ENCODE peak calls at places on chromosomes 3 and 15, in four cellular contexts. E, Y, F and S are unnamed samples.

GRCh38 chr3:74048686-74049085 is 423.9 kb upstream of the PDZRN3 start:
- DNase-seq in E (no peak), Y (no peak), F (no peak), S (no peak)

GRCh38 chr15:78951841-78952238 is 7.0 kb upstream of the CTSH start:
- DNase-seq in E (peak), Y (no peak), F (no peak), S (peak)

GRCh38 chr15:62895139-62895866 is 147.2 kb upstream of the TPM1 start:
- DNase-seq in E (peak), Y (no peak), F (no peak), S (peak)

GRCh38 chr15:62059818-62060115 is 480 bp downstream of the VPS13C start:
- DNase-seq in E (peak), Y (no peak), F (no peak), S (no peak)

GRCh38 chr3:161066926-161067325 is 38.2 kb downstream of the B3GALNT1 start:
- DNase-seq in E (no peak), Y (no peak), F (no peak), S (no peak)

GRCh38 chr3:162666835-162667234 is 1170.2 kb downstream of the OTOL1 start:
- DNase-seq in E (no peak), Y (no peak), F (no peak), S (no peak)

GRCh38 chr3:141243295-141243707 is 11.7 kb downstream of the PXYLP1 start:
- DNase-seq in E (no peak), Y (peak), F (no peak), S (no peak)

GRCh38 chr3:113948015-113948917 is 453 bp downstream of the ZDHHC23 start:
- DNase-seq in E (peak), Y (peak), F (no peak), S (no peak)

GRCh38 chr15:74497584-74497983 is 36.6 kb upstream of the UBL7 start:
- DNase-seq in E (no peak), Y (no peak), F (no peak), S (no peak)

GRCh38 chr3:16507540-16508241 is 5.8 kb downstream of the RFTN1 start:
- DNase-seq in E (no peak), Y (no peak), F (no peak), S (no peak)

GRCh38 chr3:77682162-77682561 is 642.3 kb downstream of the ROBO2 start:
- DNase-seq in E (no peak), Y (no peak), F (no peak), S (no peak)

GRCh38 chr3:46030626-46031025 is 3.3 kb upstream of the XCR1 start:
- DNase-seq in E (no peak), Y (no peak), F (no peak), S (no peak)

GRCh38 chr3:147419062-147419701 is 10.0 kb downstream of the ZIC1 start:
- DNase-seq in E (no peak), Y (peak), F (no peak), S (no peak)

GRCh38 chr3:14485981-14486380 is 54.2 kb downstream of the GRIP2 start:
- DNase-seq in E (no peak), Y (no peak), F (no peak), S (no peak)

GRCh38 chr3:99322551-99322950 is 315.8 kb upstream of the COL8A1 start:
- DNase-seq in E (no peak), Y (no peak), F (no peak), S (no peak)

GRCh38 chr3:100796556-100796955 is 87.3 kb downstream of the TFG start:
- DNase-seq in E (no peak), Y (no peak), F (peak), S (no peak)

GRCh38 chr3:128011140-128011539 is 41.1 kb upstream of the SEC61A1 start:
- DNase-seq in E (peak), Y (peak), F (peak), S (no peak)

GRCh38 chr3:171801738-171802600 is 8.3 kb downstream of the PLD1 start:
- DNase-seq in E (no peak), Y (no peak), F (no peak), S (peak)

GRCh38 chr3:148532326-148532725 is 165.4 kb upstream of the AGTR1 start:
- DNase-seq in E (no peak), Y (no peak), F (no peak), S (no peak)

GRCh38 chr3:135235541-135235940 is 440.5 kb downstream of the EPHB1 start:
- DNase-seq in E (no peak), Y (no peak), F (no peak), S (no peak)

GRCh38 chr15:95733931-95734330 is 596.6 kb upstream of the NR2F2 start:
- DNase-seq in E (no peak), Y (no peak), F (no peak), S (no peak)

GRCh38 chr3:69082805-69083204 is 1.9 kb upstream of the ARL6IP5 start:
- DNase-seq in E (no peak), Y (no peak), F (no peak), S (no peak)

GRCh38 chr3:186775999-186776398 is 7.4 kb upstream of the EIF4A2 start:
- DNase-seq in E (peak), Y (no peak), F (no peak), S (no peak)

GRCh38 chr3:98952404-98952803 is 50.9 kb upstream of the DCBLD2 start:
- DNase-seq in E (no peak), Y (no peak), F (no peak), S (no peak)

GRCh38 chr15:70358871-70359647 is 261.3 kb upstream of the TLE3 start:
- DNase-seq in E (no peak), Y (no peak), F (no peak), S (no peak)

GRCh38 chr15:63381301-63382192 is at the start of gene CA12:
- DNase-seq in E (peak), Y (no peak), F (no peak), S (no peak)

GRCh38 chr15:101258238-101259144 is 6.6 kb upstream of the CHSY1 start:
- DNase-seq in E (peak), Y (peak), F (peak), S (peak)

GRCh38 chr15:74773731-74774252 is 8.1 kb upstream of the CSK start:
- DNase-seq in E (peak), Y (no peak), F (no peak), S (no peak)

GRCh38 chr3:61821823-61822251 is 260.5 kb downstream of the PTPRG start:
- DNase-seq in E (no peak), Y (no peak), F (no peak), S (no peak)

GRCh38 chr3:66115858-66116654 is 77.3 kb upstream of the MAGI1 start:
- DNase-seq in E (peak), Y (no peak), F (peak), S (no peak)

DNA sequence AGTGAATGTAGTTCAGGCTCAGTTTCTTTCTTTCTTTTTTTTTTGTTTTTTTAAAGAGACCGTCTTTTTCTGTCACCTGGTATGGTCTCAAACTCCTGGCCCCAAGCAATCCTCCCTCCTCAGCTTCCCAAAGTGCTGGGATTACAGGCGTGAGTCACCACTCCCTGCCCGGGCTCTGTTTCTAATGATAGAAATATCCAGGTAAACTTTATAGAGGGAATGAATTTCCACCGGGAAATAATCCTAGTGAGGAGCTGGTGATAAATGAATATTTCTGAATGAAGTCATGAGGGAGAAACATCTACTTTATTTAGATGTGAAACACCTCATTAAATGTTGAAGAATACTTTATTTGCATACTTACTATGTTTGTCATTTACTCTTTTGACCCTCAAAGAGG is 7.2 kb downstream of the RNF13 start:
- DNase-seq in E (no peak), Y (no peak), F (peak), S (no peak)
- TF ChIP-seq SIN3A in E (no peak), Y (no peak), F (no peak), S (no peak)

GRCh38 chr3:63089735-63090134 is 188.4 kb upstream of the SYNPR start:
- DNase-seq in E (no peak), Y (no peak), F (no peak), S (no peak)
- H3K27ac ChIP-seq in E (no peak), Y (no peak), F (no peak), S (no peak)

GRCh38 chr3:53180305-53181023 is 19.5 kb downstream of the PRKCD start:
- DNase-seq in E (no peak), Y (no peak), F (no peak), S (no peak)

GRCh38 chr3:53181528-53181927 is 20.5 kb downstream of the PRKCD start:
- DNase-seq in E (no peak), Y (no peak), F (no peak), S (no peak)

GRCh38 chr3:53181024-53181371 is 20.0 kb downstream of the PRKCD start:
- DNase-seq in E (no peak), Y (no peak), F (no peak), S (no peak)

GRCh38 chr3:53178246-53178645 is 17.2 kb downstream of the PRKCD start:
- DNase-seq in E (no peak), Y (no peak), F (no peak), S (no peak)

DNA sequence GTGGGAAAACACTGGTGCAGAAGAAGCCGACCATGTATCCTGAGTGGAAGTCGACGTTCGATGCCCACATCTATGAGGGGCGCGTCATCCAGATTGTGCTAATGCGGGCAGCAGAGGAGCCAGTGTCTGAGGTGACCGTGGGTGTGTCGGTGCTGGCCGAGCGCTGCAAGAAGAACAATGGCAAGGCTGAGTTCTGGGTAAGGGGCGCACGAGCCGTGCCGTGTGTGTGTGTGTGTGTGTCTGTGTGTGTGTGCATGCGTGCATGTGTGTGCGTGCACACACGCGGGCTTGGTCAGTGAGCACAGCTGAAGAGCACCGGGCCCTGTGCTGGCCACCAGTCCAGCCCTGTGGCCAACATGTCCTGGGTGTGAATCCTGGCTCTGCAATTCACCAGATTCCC is 18.6 kb downstream of the PRKCD start:
- DNase-seq in E (no peak), Y (no peak), F (no peak), S (no peak)
- TF ChIP-seq TCF7L2 in E (no peak), Y (no peak), F (no peak), S (no peak)

GRCh38 chr15:89758283-89758682 is 7.2 kb upstream of the MESP1 start:
- DNase-seq in E (no peak), Y (no peak), F (no peak), S (no peak)

GRCh38 chr15:89754361-89755154 is 3.5 kb upstream of the MESP1 start:
- DNase-seq in E (no peak), Y (no peak), F (no peak), S (no peak)

GRCh38 chr15:89755701-89756100 is 4.7 kb upstream of the MESP1 start:
- DNase-seq in E (no peak), Y (no peak), F (no peak), S (no peak)

GRCh38 chr15:89758981-89759380 is 7.9 kb upstream of the MESP1 start:
- DNase-seq in E (no peak), Y (no peak), F (no peak), S (no peak)

DNA sequence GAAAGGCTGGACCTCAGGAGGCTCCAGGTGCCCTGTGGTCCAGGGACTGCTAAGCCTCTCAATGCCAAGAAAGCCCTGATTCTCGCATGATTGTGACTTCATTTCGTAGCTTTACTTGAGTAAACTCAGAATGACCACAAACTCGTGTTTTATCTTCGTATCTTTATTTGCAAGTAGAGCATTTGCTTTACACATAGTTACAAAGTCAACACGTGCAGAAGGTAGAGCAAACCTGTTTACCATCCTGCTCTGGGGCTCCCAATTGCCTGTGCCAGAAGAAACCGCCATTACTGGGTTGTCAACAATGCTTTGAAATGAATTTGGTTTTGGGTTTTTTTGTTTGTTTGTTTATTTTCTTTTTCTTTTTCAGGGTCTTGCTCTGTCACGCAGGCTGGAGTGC is 5.8 kb upstream of the MESP1 start:
- DNase-seq in E (peak), Y (no peak), F (no peak), S (no peak)
- TF ChIP-seq SIN3A in E (no peak), Y (no peak), F (no peak), S (no peak)

DNA sequence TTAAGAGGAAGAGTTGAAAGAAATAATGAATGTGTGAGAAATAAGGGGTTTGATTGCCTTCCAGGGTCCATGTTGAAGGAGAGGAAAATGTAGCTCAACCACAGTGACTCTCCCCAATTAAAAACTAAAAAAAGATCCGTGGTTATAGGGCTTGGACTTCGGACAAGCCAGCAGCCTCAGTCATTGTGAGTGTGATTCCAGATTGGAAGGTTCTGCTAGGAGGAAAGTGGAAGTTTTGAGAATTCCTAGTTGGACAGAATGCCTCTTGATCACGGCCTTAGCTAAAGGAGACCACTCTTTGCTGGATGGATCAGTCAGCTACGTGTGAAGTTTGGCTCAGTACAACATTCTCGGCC is 27.3 kb downstream of the FLNB start:
- DNase-seq in E (no peak), Y (no peak), F (no peak), S (no peak)
- H3K27ac ChIP-seq in E (no peak), Y (no peak), F (no peak), S (peak)

DNA sequence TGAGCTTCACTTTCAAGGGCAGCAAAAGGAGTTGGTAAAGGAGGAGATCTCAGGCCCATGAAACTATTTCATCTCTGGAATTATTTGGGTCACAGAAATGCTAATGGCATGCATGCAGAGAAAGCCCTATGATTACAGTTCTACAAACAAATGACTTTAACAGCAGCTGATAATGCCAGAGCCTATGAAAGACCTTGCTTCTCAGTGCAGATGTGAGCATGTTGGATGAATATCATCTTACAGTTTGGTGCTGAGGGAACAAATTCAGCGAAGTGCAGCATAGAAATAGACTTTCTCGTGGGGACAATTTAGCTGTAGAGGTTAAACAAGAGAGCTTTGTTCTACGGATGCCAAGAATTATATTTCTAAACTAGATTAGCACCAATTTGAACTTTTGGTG is 27.6 kb downstream of the PTX3 start:
- DNase-seq in E (no peak), Y (no peak), F (no peak), S (no peak)
- TF ChIP-seq TCF7L2 in E (no peak), Y (no peak), F (no peak), S (no peak)